ENCODE peak calls at places on chromosomes 16 and 17, in five cellular contexts. P is upper lobe of left lung, S is HepG2, L is GM12878, F is K562. J is an unnamed sample. For H3K27me3, the result is how much of the 10 kb centered on the place peaks cover.

GRCh38 chr17:74457146-74457819 is 9.2 kb upstream of the CD300A start:
- ATAC-seq in P (no peak), S (no peak), L (peak), F (peak), J (no peak)

GRCh38 chr16:67873435-67874146 is 739 bp downstream of the EDC4 start:
- ATAC-seq in P (no peak), S (peak), L (peak), F (peak), J (no peak)

GRCh38 chr16:56094231-56094630 is 97.1 kb upstream of the GNAO1 start:
- ATAC-seq in P (no peak), S (no peak), L (no peak), F (no peak), J (no peak)

GRCh38 chr17:81566461-81567126 is 14.4 kb upstream of the FAAP100 start:
- ATAC-seq in P (peak), S (no peak), L (no peak), F (no peak), J (peak)

GRCh38 chr17:57654040-57654775 is 90.9 kb downstream of the CCDC182 start:
- ATAC-seq in P (no peak), S (no peak), L (no peak), F (no peak), J (no peak)

GRCh38 chr17:76370261-76370993 is 14.0 kb upstream of the SPHK1 start:
- ATAC-seq in P (peak), S (peak), L (no peak), F (peak), J (peak)

GRCh38 chr17:15341966-15342365 is 569 bp upstream of the TEKT3 start:
- ATAC-seq in P (no peak), S (no peak), L (no peak), F (no peak), J (no peak)

GRCh38 chr16:28165549-28166046 is 46.2 kb downstream of the XPO6 start:
- ATAC-seq in P (no peak), S (no peak), L (no peak), F (no peak), J (no peak)

GRCh38 chr16:951660-952301 is 19.0 kb downstream of the LMF1 start:
- ATAC-seq in P (peak), S (no peak), L (no peak), F (peak), J (no peak)

GRCh38 chr16:89350701-89351380 is 133.3 kb downstream of the ZNF778 start:
- ATAC-seq in P (no peak), S (no peak), L (no peak), F (peak), J (no peak)

GRCh38 chr16:79528281-79528680 is 72.3 kb downstream of the MAF start:
- ATAC-seq in P (no peak), S (no peak), L (no peak), F (no peak), J (no peak)

GRCh38 chr16:85350973-85351372 is 238.7 kb upstream of the CIBAR2 start:
- ATAC-seq in P (peak), S (no peak), L (no peak), F (no peak), J (peak)

GRCh38 chr16:1741553-1742165 is 29.7 kb downstream of the NME3 start:
- ATAC-seq in P (no peak), S (no peak), L (no peak), F (no peak), J (no peak)

GRCh38 chr16:4323071-4323844 is 7.4 kb downstream of the GLIS2 start:
- ATAC-seq in P (peak), S (peak), L (no peak), F (no peak), J (no peak)
- TF ChIP-seq EP300 in P (no peak), S (no peak), L (no peak), F (no peak), J (no peak)

GRCh38 chr17:2595736-2596135 is 2.3 kb downstream of the PAFAH1B1 start:
- ATAC-seq in P (no peak), S (no peak), L (no peak), F (no peak), J (no peak)
- H3K4me3 ChIP-seq in P (peak), S (peak), L (peak), F (peak), J (peak)

GRCh38 chr16:51355195-51355594 is 204.1 kb upstream of the SALL1 start:
- ATAC-seq in P (no peak), S (no peak), L (no peak), F (no peak), J (no peak)

GRCh38 chr16:51355871-51356270 is 204.8 kb upstream of the SALL1 start:
- ATAC-seq in P (no peak), S (no peak), L (no peak), F (no peak), J (no peak)

GRCh38 chr16:51357839-51358238 is 206.8 kb upstream of the SALL1 start:
- ATAC-seq in P (no peak), S (no peak), L (no peak), F (no peak), J (no peak)

DNA sequence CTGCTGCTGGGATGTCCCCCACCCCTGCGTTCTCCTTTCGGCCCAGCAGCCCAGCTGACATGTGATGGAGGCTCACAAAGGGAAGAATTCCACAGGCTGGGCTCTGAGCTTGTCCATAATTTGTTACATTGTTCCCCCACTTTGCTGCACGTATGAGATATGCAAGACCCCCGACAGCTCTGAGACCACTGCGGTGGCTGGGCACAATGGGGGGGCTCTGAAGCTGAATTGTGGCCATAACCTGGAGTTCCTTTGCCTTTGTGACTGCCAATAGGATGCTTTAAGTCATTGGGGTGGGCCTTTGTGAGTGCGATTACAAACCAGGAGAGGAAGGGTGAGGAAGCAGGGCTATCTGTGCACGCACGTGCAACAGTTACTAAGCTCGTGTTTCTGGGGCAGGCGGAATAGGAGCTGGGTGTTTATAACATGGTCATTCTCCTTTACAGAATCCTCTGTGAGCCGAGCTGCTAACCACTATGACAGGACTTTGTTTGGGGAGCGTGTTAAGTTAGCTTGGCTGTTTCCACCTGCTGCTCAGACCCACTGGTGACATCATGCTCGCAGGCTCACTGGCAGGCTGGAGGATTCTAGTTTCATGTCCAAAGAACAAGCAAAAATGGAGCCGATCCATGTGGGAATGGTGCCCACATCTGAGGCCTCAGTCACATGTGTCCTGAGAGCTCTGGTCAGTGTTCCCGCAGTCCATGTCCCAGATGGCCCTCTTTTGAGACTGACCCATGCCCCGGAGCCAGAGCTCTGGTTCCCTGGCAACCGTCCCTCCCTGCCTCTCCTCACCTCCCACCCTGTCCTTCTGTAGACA is 208.3 kb upstream of the SALL1 start:
- ATAC-seq in P (no peak), S (no peak), L (no peak), F (no peak), J (no peak)
- H3K27me3 ChIP-seq in P (under half), S (under half), L (under half), F (under half), J (under half)

GRCh38 chr16:3017806-3018506 is at the start of gene CLDN6:
- ATAC-seq in P (no peak), S (no peak), L (no peak), F (no peak), J (no peak)

GRCh38 chr16:3020247-3020603 is at the start of gene TNFRSF12A:
- ATAC-seq in P (no peak), S (peak), L (peak), F (peak), J (peak)

GRCh38 chr16:3021449-3022207 is 1.5 kb downstream of the TNFRSF12A start:
- ATAC-seq in P (peak), S (peak), L (peak), F (peak), J (peak)

GRCh38 chr16:3020604-3021448 is 658 bp downstream of the TNFRSF12A start:
- ATAC-seq in P (peak), S (peak), L (peak), F (peak), J (peak)

GRCh38 chr16:3019594-3020246 is 448 bp upstream of the TNFRSF12A start:
- ATAC-seq in P (no peak), S (no peak), L (no peak), F (no peak), J (no peak)
- TF ChIP-seq EP300 in P (no peak), S (no peak), L (no peak), F (no peak), J (no peak)

J was measured in gastroesophageal sphincter.